ENCODE peak calls at places on chromosomes 7 and 10, in seven cellular contexts. N is H1, B is H9, S is IMR-90, Q is mesenchymal stem cell, W is mesendoderm, J is trophoblast cell. F is an unnamed sample.

GRCh38 chr7:80885774-80886173 is 33.1 kb downstream of the SEMA3C start:
- DNase-seq in W (no peak), Q (peak), S (no peak), B (no peak), N (no peak), J (no peak), F (no peak)

GRCh38 chr10:118052816-118053215 is 6.1 kb upstream of the RAB11FIP2 start:
- DNase-seq in S (no peak), B (no peak), N (no peak), J (no peak), W (no peak), Q (no peak), F (no peak)

GRCh38 chr10:71631007-71631859 is 88.3 kb downstream of the C10orf105 start:
- DNase-seq in S (no peak), N (no peak), B (no peak), W (peak), J (no peak), Q (no peak), F (no peak)

GRCh38 chr7:124799448-124799847 is 33.9 kb upstream of the GPR37 start:
- DNase-seq in W (no peak), S (no peak), Q (no peak), J (no peak), N (no peak), B (no peak), F (no peak)

GRCh38 chr10:63217120-63217605 is 84.0 kb downstream of the NRBF2 start:
- DNase-seq in J (peak), S (peak), W (peak), N (no peak), Q (peak), B (no peak), F (no peak)

GRCh38 chr7:137919987-137920386 is 73.2 kb upstream of the DGKI start:
- DNase-seq in S (no peak), J (peak), W (peak), Q (no peak), B (no peak), N (no peak), F (no peak)

GRCh38 chr7:41217306-41217705 is 485.6 kb downstream of the INHBA start:
- DNase-seq in W (no peak), Q (no peak), J (no peak), S (no peak), B (no peak), N (no peak), F (no peak)

GRCh38 chr10:95501203-95502094 is 59.7 kb downstream of the SORBS1 start:
- DNase-seq in Q (no peak), W (no peak), J (no peak), N (no peak), B (no peak), S (no peak), F (no peak)

GRCh38 chr7:16421333-16422099 is at the start of gene CRPPA:
- DNase-seq in Q (peak), J (peak), N (peak), S (peak), B (peak), W (peak), F (no peak)

GRCh38 chr10:118272090-118272775 is 69.9 kb downstream of the FAM204A start:
- DNase-seq in Q (peak), N (no peak), B (no peak), W (no peak), J (no peak), S (peak), F (no peak)

GRCh38 chr10:92848441-92849233 is at the start of gene EXOC6:
- DNase-seq in N (peak), S (peak), J (peak), B (peak), W (peak), Q (peak), F (peak)

GRCh38 chr7:16900212-16900768 is 18.5 kb upstream of the AGR3 start:
- DNase-seq in W (no peak), S (no peak), J (no peak), Q (no peak), B (no peak), N (no peak), F (no peak)

GRCh38 chr10:47261121-47261520 is 38.9 kb upstream of the GDF10 start:
- DNase-seq in Q (no peak), W (no peak), J (no peak), S (no peak), N (peak), B (no peak), F (no peak)

GRCh38 chr10:47408606-47409005 is 24.5 kb upstream of the ZNF488 start:
- DNase-seq in S (no peak), B (no peak), Q (no peak), N (no peak), J (no peak), W (no peak), F (no peak)

GRCh38 chr7:104979167-104979841 is 34.7 kb upstream of the KMT2E start:
- DNase-seq in B (peak), Q (peak), J (no peak), W (peak), N (peak), S (peak), F (peak)

GRCh38 chr7:149071641-149072437 is 18.7 kb downstream of the ZNF786 start:
- DNase-seq in W (peak), S (peak), Q (peak), B (peak), J (peak), N (peak), F (peak)

GRCh38 chr7:52685351-52685750 is 350.1 kb upstream of the POM121L12 start:
- DNase-seq in W (no peak), S (no peak), B (no peak), J (no peak), N (no peak), Q (no peak), F (no peak)

GRCh38 chr7:119594956-119595355 is 678.0 kb upstream of the KCND2 start:
- DNase-seq in W (peak), B (peak), Q (no peak), N (no peak), S (no peak), J (no peak), F (no peak)

GRCh38 chr10:73889014-73889413 is 14.7 kb upstream of the CAMK2G start:
- DNase-seq in N (no peak), B (peak), W (peak), J (peak), S (peak), Q (peak), F (no peak)

GRCh38 chr7:157974678-157975230 is 612.9 kb downstream of the PTPRN2 start:
- DNase-seq in J (no peak), B (peak), Q (no peak), S (no peak), N (no peak), W (no peak), F (no peak)

GRCh38 chr7:55128693-55129394 is 110.0 kb downstream of the EGFR start:
- DNase-seq in J (no peak), N (no peak), W (no peak), Q (peak), B (no peak), S (peak), F (no peak)

GRCh38 chr10:119078422-119079179 is 2.0 kb downstream of the EIF3A start:
- DNase-seq in B (no peak), W (no peak), S (no peak), N (no peak), Q (no peak), J (no peak), F (no peak)

GRCh38 chr7:15855726-15856125 is 169.2 kb upstream of the MEOX2 start:
- DNase-seq in W (peak), Q (no peak), B (no peak), N (no peak), S (no peak), J (no peak), F (no peak)

GRCh38 chr7:41466760-41467384 is 236.0 kb downstream of the INHBA start:
- DNase-seq in J (no peak), S (no peak), B (no peak), Q (no peak), N (no peak), W (no peak), F (no peak)

GRCh38 chr7:42235734-42236133 is 1.3 kb downstream of the GLI3 start:
- DNase-seq in Q (peak), J (no peak), W (no peak), S (no peak), N (no peak), B (no peak), F (no peak)

GRCh38 chr10:17348111-17349008 is 106.0 kb downstream of the ST8SIA6 start:
- DNase-seq in W (no peak), S (peak), Q (no peak), N (no peak), J (peak), B (no peak), F (no peak)

GRCh38 chr7:30369879-30370278 is 85.5 kb downstream of the ZNRF2 start:
- DNase-seq in B (no peak), J (no peak), S (peak), W (no peak), Q (no peak), N (no peak), F (no peak)

GRCh38 chr7:32379486-32380115 is 110.6 kb downstream of the LSM5 start:
- DNase-seq in W (no peak), Q (no peak), B (no peak), S (no peak), N (no peak), J (no peak), F (no peak)

GRCh38 chr10:2981361-2981801 is 86.0 kb upstream of the PFKP start:
- DNase-seq in B (peak), S (no peak), W (peak), N (no peak), Q (no peak), J (no peak), F (no peak)

GRCh38 chr7:110071219-110071618 is 1019.7 kb upstream of the LRRN3 start:
- DNase-seq in S (no peak), Q (no peak), B (no peak), J (no peak), N (no peak), W (no peak), F (no peak)

GRCh38 chr10:99315853-99316252 is 13.3 kb upstream of the CNNM1 start:
- DNase-seq in S (no peak), J (no peak), B (peak), Q (no peak), N (no peak), W (no peak), F (no peak)
- H4K8ac ChIP-seq in S (no peak), J (no peak), B (no peak), Q (no peak), N (no peak), W (no peak), F (no peak)

DNA sequence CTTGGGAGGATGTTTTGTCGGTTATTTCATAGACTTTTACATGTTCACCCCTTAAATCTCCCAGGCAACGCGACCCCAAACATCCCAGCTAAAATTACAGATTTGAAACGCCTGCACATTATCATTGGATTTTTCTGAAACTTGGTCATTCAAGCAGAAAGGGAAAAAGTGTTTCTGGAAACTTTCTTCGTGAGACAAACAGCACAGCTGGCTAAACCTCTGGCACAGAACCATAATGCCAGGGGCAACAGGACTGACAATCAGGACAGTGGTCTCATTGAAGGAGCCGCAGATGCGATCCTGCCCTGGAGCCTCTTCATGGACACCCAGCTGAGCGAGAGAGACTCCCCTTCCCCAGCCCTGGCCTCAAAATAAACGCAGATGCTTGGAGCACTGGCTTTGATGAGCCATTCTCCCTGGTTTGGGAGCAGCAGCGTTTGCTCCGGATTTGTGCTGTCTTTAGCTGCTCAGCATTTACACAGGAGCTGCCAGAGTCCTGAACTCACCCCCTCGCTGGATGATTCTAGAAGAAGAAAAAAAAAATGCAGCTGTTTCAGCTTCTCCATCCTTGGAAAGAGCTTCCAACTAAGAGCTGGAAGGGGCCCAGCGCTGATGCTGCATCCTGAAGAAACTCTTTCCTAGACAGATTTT is 30.0 kb downstream of the AFAP1L2 start:
- DNase-seq in N (no peak), B (no peak), W (no peak), S (peak), Q (peak), J (no peak), F (no peak)
- H2BK120ac ChIP-seq in N (no peak), B (no peak), W (no peak), S (no peak), Q (peak), J (peak), F (no peak)

DNA sequence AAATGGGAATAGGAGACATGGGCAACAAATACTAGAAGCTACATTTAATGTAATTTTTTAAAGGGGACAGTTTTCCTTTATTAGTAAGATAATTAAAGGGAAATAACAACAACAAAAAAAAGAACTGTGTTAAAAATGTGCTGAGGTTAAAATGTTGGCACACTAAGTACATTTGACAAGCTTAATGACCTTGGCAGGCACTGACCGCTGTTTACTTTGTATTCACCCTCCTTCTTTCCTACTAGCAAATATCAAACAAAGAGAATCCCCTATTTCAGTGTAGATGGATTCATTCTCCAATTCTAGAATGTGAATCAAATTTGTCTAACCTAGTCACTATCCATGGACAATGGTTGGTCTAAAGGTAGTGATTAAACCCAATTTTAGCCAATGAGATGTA is 77.5 kb upstream of the TOMM7 start:
- DNase-seq in W (no peak), J (no peak), Q (no peak), N (no peak), B (no peak), S (no peak), F (no peak)
- H3K4me2 ChIP-seq in W (no peak), J (no peak), Q (no peak), N (no peak), B (no peak), S (no peak), F (no peak)

DNA sequence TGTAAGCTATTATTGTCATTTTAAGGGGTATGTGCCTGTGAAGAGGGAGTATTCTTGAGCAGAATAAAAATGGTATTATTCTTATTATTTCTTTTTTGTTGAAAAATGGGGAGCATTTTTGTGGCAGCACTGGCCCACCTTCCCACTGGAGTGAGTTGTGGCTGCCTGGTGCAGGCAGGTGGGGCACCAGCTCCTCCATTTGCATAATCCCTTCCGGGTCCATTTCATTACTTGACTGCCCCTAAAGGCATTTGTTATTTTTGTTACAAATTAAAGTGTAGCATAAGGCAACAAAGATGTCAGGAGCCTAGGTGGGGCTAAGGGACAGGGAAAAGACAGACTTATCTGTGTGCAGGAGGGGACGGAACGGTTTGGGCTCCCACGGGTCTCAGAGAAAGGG is 26.7 kb downstream of the GOLGA7B start:
- DNase-seq in J (no peak), B (no peak), S (no peak), N (no peak), W (no peak), Q (no peak), F (no peak)
- H4K8ac ChIP-seq in J (no peak), B (no peak), S (no peak), N (no peak), W (no peak), Q (no peak), F (no peak)

DNA sequence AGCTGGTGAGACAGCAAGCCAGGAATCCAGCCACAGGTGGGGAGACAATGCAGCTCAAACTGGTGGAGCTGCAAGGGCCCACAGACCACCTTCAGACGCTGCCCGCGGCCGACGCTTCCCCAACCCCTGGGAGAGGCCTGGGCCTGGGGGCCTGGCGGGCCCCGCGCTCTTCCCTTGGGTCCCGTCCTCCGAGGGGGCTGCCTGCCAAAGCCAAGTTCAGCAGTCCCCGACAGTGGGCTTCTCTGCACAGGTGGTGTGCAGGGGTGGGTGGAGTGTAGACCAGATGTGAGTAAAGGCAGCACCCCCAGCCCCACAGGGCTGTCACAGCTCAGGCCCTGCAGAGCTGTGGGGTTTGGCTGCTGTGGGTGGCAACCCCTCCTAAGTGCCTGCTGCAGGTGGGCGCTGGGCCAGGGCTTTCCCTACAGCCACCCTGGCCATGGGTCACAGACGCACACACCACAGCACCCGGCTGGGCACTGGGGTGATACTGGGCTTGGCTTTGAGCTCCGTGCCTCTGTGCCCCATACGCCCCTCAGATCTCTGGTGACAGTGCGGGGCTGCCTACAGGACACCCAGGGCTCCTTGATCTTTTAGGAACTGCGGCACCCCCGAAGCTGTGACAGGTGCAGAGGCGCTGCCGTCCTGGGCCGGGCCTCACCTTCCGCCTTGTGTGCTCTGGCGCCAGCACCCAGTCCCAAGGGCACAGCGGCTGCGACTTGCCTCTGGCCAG is 20.5 kb downstream of the BNIP3 start:
- DNase-seq in J (no peak), Q (no peak), N (no peak), B (no peak), W (no peak), S (no peak), F (no peak)
- H2BK120ac ChIP-seq in J (no peak), Q (no peak), N (no peak), B (no peak), W (no peak), S (no peak), F (no peak)

F was measured in neuronal stem cell.